ENCODE peak calls at places on chromosome 5, in four cellular contexts. J, R, F and Z are unnamed samples.

GRCh38 chr5:34556514-34556782 is 99.7 kb upstream of the RAI14 start:
- DNase-seq in J (no peak), R (no peak), F (no peak), Z (no peak)

GRCh38 chr5:16894236-16895057 is 41.6 kb downstream of the MYO10 start:
- DNase-seq in J (no peak), R (no peak), F (peak), Z (no peak)

GRCh38 chr5:170614071-170614490 is 110.3 kb downstream of the KCNIP1 start:
- DNase-seq in J (no peak), R (no peak), F (no peak), Z (no peak)

GRCh38 chr5:133668458-133668857 is 56.1 kb upstream of the FSTL4 start:
- DNase-seq in J (no peak), R (no peak), F (no peak), Z (no peak)

GRCh38 chr5:96048763-96049162 is 87.1 kb upstream of the ELL2 start:
- DNase-seq in J (no peak), R (no peak), F (no peak), Z (no peak)

GRCh38 chr5:157187046-157187754 is 6.6 kb downstream of the ITK start:
- DNase-seq in J (no peak), R (no peak), F (no peak), Z (peak)

GRCh38 chr5:151239237-151239861 is 13.6 kb upstream of the GM2A start:
- DNase-seq in J (peak), R (peak), F (peak), Z (peak)

GRCh38 chr5:170221319-170221718 is 11.5 kb upstream of the C5orf58 start:
- DNase-seq in J (no peak), R (no peak), F (no peak), Z (no peak)